ENCODE peak calls at places on chromosomes 3 and 15, in ten cellular contexts. One of them, this sample, is unnamed.

GRCh38 chr15:89105147-89105546 is 16.9 kb downstream of the ABHD2 start:
- DNase-seq in psoas muscle: no peak
- DNase-seq in EH: peak; percentile 99
- DNase-seq in stimulated activated CD4-positive, alpha-beta T cell treated with anti-CD3 and anti-CD28 coated beads, Interleukin-15, amount 100 ng/mL, for 1 hour: no peak
- DNase-seq in fibroblast of lung: peak; percentile 96
- DNase-seq in K562: no peak
- DNase-seq in amniotic stem cell: peak; percentile 84
- DNase-seq in left cardiac atrium: no peak
- DNase-seq in endothelial cell: no peak
- DNase-seq in HFFc6: peak; percentile 95
- DNase-seq in this sample: no peak

GRCh38 chr15:85878866-85879265 is 84.1 kb upstream of the KLHL25 start:
- DNase-seq in psoas muscle: no peak
- DNase-seq in EH: no peak
- DNase-seq in stimulated activated CD4-positive, alpha-beta T cell treated with anti-CD3 and anti-CD28 coated beads, Interleukin-15, amount 100 ng/mL, for 1 hour: no peak
- DNase-seq in fibroblast of lung: no peak
- DNase-seq in K562: no peak
- DNase-seq in amniotic stem cell: no peak
- DNase-seq in left cardiac atrium: no peak
- DNase-seq in endothelial cell: peak; percentile 22
- DNase-seq in HFFc6: no peak
- DNase-seq in this sample: no peak

GRCh38 chr15:77535845-77536244 is 96.9 kb downstream of the LINGO1 start:
- DNase-seq in psoas muscle: peak; percentile 11
- DNase-seq in EH: peak; percentile 11
- DNase-seq in stimulated activated CD4-positive, alpha-beta T cell treated with anti-CD3 and anti-CD28 coated beads, Interleukin-15, amount 100 ng/mL, for 1 hour: no peak
- DNase-seq in fibroblast of lung: no peak
- DNase-seq in K562: peak; percentile 32
- DNase-seq in amniotic stem cell: no peak
- DNase-seq in left cardiac atrium: no peak
- DNase-seq in endothelial cell: no peak
- DNase-seq in HFFc6: no peak
- DNase-seq in this sample: no peak

GRCh38 chr3:13873818-13874217 is 6.1 kb downstream of the WNT7A start:
- DNase-seq in psoas muscle: no peak
- DNase-seq in EH: no peak
- DNase-seq in stimulated activated CD4-positive, alpha-beta T cell treated with anti-CD3 and anti-CD28 coated beads, Interleukin-15, amount 100 ng/mL, for 1 hour: no peak
- DNase-seq in fibroblast of lung: no peak
- DNase-seq in K562: no peak
- DNase-seq in amniotic stem cell: no peak
- DNase-seq in left cardiac atrium: no peak
- DNase-seq in endothelial cell: no peak
- DNase-seq in HFFc6: no peak
- DNase-seq in this sample: peak; percentile 43

GRCh38 chr3:38549486-38549885 is 53.3 kb downstream of the EXOG start:
- DNase-seq in psoas muscle: no peak
- DNase-seq in EH: no peak
- DNase-seq in stimulated activated CD4-positive, alpha-beta T cell treated with anti-CD3 and anti-CD28 coated beads, Interleukin-15, amount 100 ng/mL, for 1 hour: no peak
- DNase-seq in fibroblast of lung: no peak
- DNase-seq in K562: no peak
- DNase-seq in amniotic stem cell: no peak
- DNase-seq in left cardiac atrium: no peak
- DNase-seq in endothelial cell: no peak
- DNase-seq in HFFc6: no peak
- DNase-seq in this sample: no peak

GRCh38 chr15:38795471-38796245 is 231.0 kb upstream of the RASGRP1 start:
- DNase-seq in psoas muscle: no peak
- DNase-seq in EH: peak; percentile 90
- DNase-seq in stimulated activated CD4-positive, alpha-beta T cell treated with anti-CD3 and anti-CD28 coated beads, Interleukin-15, amount 100 ng/mL, for 1 hour: no peak
- DNase-seq in fibroblast of lung: no peak
- DNase-seq in K562: peak; percentile 2
- DNase-seq in amniotic stem cell: peak; percentile 12
- DNase-seq in left cardiac atrium: no peak
- DNase-seq in endothelial cell: no peak
- DNase-seq in HFFc6: peak; percentile 68
- DNase-seq in this sample: no peak

GRCh38 chr3:157786216-157786615 is 283.0 kb upstream of the VEPH1 start:
- DNase-seq in psoas muscle: no peak
- DNase-seq in EH: peak; percentile 95
- DNase-seq in stimulated activated CD4-positive, alpha-beta T cell treated with anti-CD3 and anti-CD28 coated beads, Interleukin-15, amount 100 ng/mL, for 1 hour: no peak
- DNase-seq in fibroblast of lung: peak; percentile 70
- DNase-seq in K562: no peak
- DNase-seq in amniotic stem cell: peak; percentile 55
- DNase-seq in left cardiac atrium: no peak
- DNase-seq in endothelial cell: no peak
- DNase-seq in HFFc6: peak; percentile 88
- DNase-seq in this sample: no peak

GRCh38 chr15:80152896-80153876 is at the start of gene FAH:
- DNase-seq in psoas muscle: peak; percentile 51
- DNase-seq in EH: peak; percentile 74
- DNase-seq in stimulated activated CD4-positive, alpha-beta T cell treated with anti-CD3 and anti-CD28 coated beads, Interleukin-15, amount 100 ng/mL, for 1 hour: no peak
- DNase-seq in fibroblast of lung: peak; percentile 54
- DNase-seq in K562: peak; percentile 57
- DNase-seq in amniotic stem cell: peak; percentile 75
- DNase-seq in left cardiac atrium: no peak
- DNase-seq in endothelial cell: no peak
- DNase-seq in HFFc6: peak; percentile 33
- DNase-seq in this sample: peak; percentile 48

GRCh38 chr3:129025691-129026435 is 24.8 kb downstream of the EFCC1 start:
- DNase-seq in psoas muscle: peak; percentile 79
- DNase-seq in EH: peak; percentile 38
- DNase-seq in stimulated activated CD4-positive, alpha-beta T cell treated with anti-CD3 and anti-CD28 coated beads, Interleukin-15, amount 100 ng/mL, for 1 hour: no peak
- DNase-seq in fibroblast of lung: peak; percentile 40
- DNase-seq in K562: no peak
- DNase-seq in amniotic stem cell: no peak
- DNase-seq in left cardiac atrium: no peak
- DNase-seq in endothelial cell: no peak
- DNase-seq in HFFc6: peak; percentile 7
- DNase-seq in this sample: no peak

GRCh38 chr3:195185574-195185973 is 85.4 kb downstream of the XXYLT1 start:
- DNase-seq in psoas muscle: no peak
- DNase-seq in EH: no peak
- DNase-seq in stimulated activated CD4-positive, alpha-beta T cell treated with anti-CD3 and anti-CD28 coated beads, Interleukin-15, amount 100 ng/mL, for 1 hour: no peak
- DNase-seq in fibroblast of lung: no peak
- DNase-seq in K562: peak; percentile 47
- DNase-seq in amniotic stem cell: no peak
- DNase-seq in left cardiac atrium: no peak
- DNase-seq in endothelial cell: no peak
- DNase-seq in HFFc6: no peak
- DNase-seq in this sample: no peak

GRCh38 chr3:52483577-52484495 is 11.3 kb upstream of the STAB1 start:
- DNase-seq in psoas muscle: no peak
- DNase-seq in EH: peak; percentile 78
- DNase-seq in stimulated activated CD4-positive, alpha-beta T cell treated with anti-CD3 and anti-CD28 coated beads, Interleukin-15, amount 100 ng/mL, for 1 hour: no peak
- DNase-seq in fibroblast of lung: peak; percentile 84
- DNase-seq in K562: no peak
- DNase-seq in amniotic stem cell: no peak
- DNase-seq in left cardiac atrium: peak; percentile 26
- DNase-seq in endothelial cell: no peak
- DNase-seq in HFFc6: peak; percentile 32
- DNase-seq in this sample: no peak

GRCh38 chr15:90903733-90904536 is 833 bp downstream of the MAN2A2 start:
- DNase-seq in psoas muscle: peak; percentile 45
- DNase-seq in EH: peak; percentile 11
- DNase-seq in stimulated activated CD4-positive, alpha-beta T cell treated with anti-CD3 and anti-CD28 coated beads, Interleukin-15, amount 100 ng/mL, for 1 hour: no peak
- DNase-seq in fibroblast of lung: no peak
- DNase-seq in K562: peak; percentile 80
- DNase-seq in amniotic stem cell: no peak
- DNase-seq in left cardiac atrium: peak; percentile 19
- DNase-seq in endothelial cell: peak; percentile 33
- DNase-seq in HFFc6: no peak
- DNase-seq in this sample: peak; percentile 58

GRCh38 chr15:70329179-70329578 is 231.5 kb upstream of the TLE3 start:
- DNase-seq in psoas muscle: no peak
- DNase-seq in EH: no peak
- DNase-seq in stimulated activated CD4-positive, alpha-beta T cell treated with anti-CD3 and anti-CD28 coated beads, Interleukin-15, amount 100 ng/mL, for 1 hour: no peak
- DNase-seq in fibroblast of lung: no peak
- DNase-seq in K562: no peak
- DNase-seq in amniotic stem cell: no peak
- DNase-seq in left cardiac atrium: no peak
- DNase-seq in endothelial cell: no peak
- DNase-seq in HFFc6: no peak
- DNase-seq in this sample: no peak

GRCh38 chr15:45338417-45338816 is 39.9 kb downstream of the GATM start:
- DNase-seq in psoas muscle: no peak
- DNase-seq in EH: no peak
- DNase-seq in stimulated activated CD4-positive, alpha-beta T cell treated with anti-CD3 and anti-CD28 coated beads, Interleukin-15, amount 100 ng/mL, for 1 hour: no peak
- DNase-seq in fibroblast of lung: no peak
- DNase-seq in K562: peak; percentile 10
- DNase-seq in amniotic stem cell: no peak
- DNase-seq in left cardiac atrium: no peak
- DNase-seq in endothelial cell: no peak
- DNase-seq in HFFc6: no peak
- DNase-seq in this sample: no peak

This sample was measured in neural progenitor cell.